ENCODE peak calls at places on chromosomes 4 and X, in seven cellular contexts. L is SJSA1, M is upper lobe of right lung, D is pancreas, B is upper lobe of left lung, O is aorta, S is endodermal cell. K is an unnamed sample.

GRCh38 chr4:88706574-88706973 is 8.9 kb upstream of the NAP1L5 start:
- DNase-seq in L (peak; percentile 31), M (no peak), O (no peak), S (peak; percentile 62), B (no peak), D (no peak), K (no peak)

GRCh38 chrX:44947995-44948394 is 75.0 kb downstream of the KDM6A start:
- DNase-seq in O (no peak), L (no peak), M (no peak), S (no peak), B (no peak), D (no peak), K (no peak)

GRCh38 chrX:68792083-68792482 is 36.7 kb upstream of the EFNB1 start:
- DNase-seq in O (no peak), D (no peak), L (no peak), M (no peak), B (no peak), S (no peak), K (no peak)

GRCh38 chr4:54658321-54659093 is 750 bp downstream of the KIT start:
- DNase-seq in M (peak; percentile 72), S (peak; percentile 86), B (peak; percentile 41), O (peak; percentile 85), D (peak; percentile 42), L (peak; percentile 19), K (no peak)

GRCh38 chrX:25020391-25021131 is 4.8 kb upstream of the ARX start:
- DNase-seq in M (no peak), L (peak; percentile 31), O (no peak), S (peak; percentile 94), D (no peak), B (no peak), K (no peak)

GRCh38 chrX:53279296-53280237 is 1.8 kb downstream of the IQSEC2 start:
- DNase-seq in L (no peak), S (peak; percentile 78), B (no peak), D (no peak), O (no peak), M (no peak), K (no peak)

GRCh38 chr4:175051974-175052373 is 133.8 kb downstream of the ADAM29 start:
- DNase-seq in D (no peak), O (no peak), S (no peak), L (no peak), B (no peak), M (no peak), K (no peak)

GRCh38 chr4:175813126-175813715 is 1.2 kb upstream of the GPM6A start:
- DNase-seq in B (no peak), L (no peak), D (no peak), S (no peak), M (no peak), O (no peak), K (no peak)

GRCh38 chrX:131958724-131959123 is 64.4 kb upstream of the STK26 start:
- DNase-seq in M (no peak), D (no peak), S (no peak), L (no peak), O (no peak), B (no peak), K (no peak)

GRCh38 chrX:68841251-68842049 is 12.6 kb downstream of the EFNB1 start:
- DNase-seq in D (peak; percentile 75), M (no peak), O (no peak), B (no peak), L (no peak), S (no peak), K (no peak)

GRCh38 chr4:176238157-176238608 is 30.8 kb downstream of the ASB5 start:
- DNase-seq in M (no peak), L (peak; percentile 9), O (no peak), S (no peak), B (no peak), D (no peak), K (no peak)

GRCh38 chr4:68076194-68076593 is 53.5 kb downstream of the TMPRSS11F start:
- DNase-seq in M (no peak), D (no peak), L (no peak), B (no peak), O (no peak), S (no peak), K (no peak)

GRCh38 chrX:154381271-154381670 is 2.2 kb downstream of the EMD start:
- DNase-seq in L (peak; percentile 87), M (no peak), O (no peak), B (no peak), S (no peak), D (no peak), K (no peak)

GRCh38 chr4:113790478-113790877 is 28.9 kb upstream of the CAMK2D start:
- DNase-seq in O (no peak), L (no peak), B (no peak), D (no peak), S (no peak), M (no peak), K (no peak)

GRCh38 chrX:19566359-19567141 is 51.2 kb upstream of the MAP3K15 start:
- DNase-seq in M (no peak), B (peak; percentile 30), L (no peak), D (no peak), S (no peak), O (no peak), K (no peak)

GRCh38 chrX:6660567-6661252 is 125.8 kb upstream of the VCX3A start:
- DNase-seq in B (no peak), M (no peak), S (no peak), O (no peak), D (no peak), L (no peak), K (no peak)

GRCh38 chr4:88217169-88217568 is 58.7 kb upstream of the ABCG2 start:
- DNase-seq in B (no peak), L (no peak), O (no peak), D (no peak), S (no peak), M (no peak), K (no peak)

GRCh38 chr4:140764785-140765392 is 8.7 kb upstream of the TBC1D9 start:
- DNase-seq in L (no peak), D (peak; percentile 64), B (peak; percentile 30), S (peak; percentile 53), M (no peak), O (no peak), K (no peak)

GRCh38 chr4:17447675-17448298 is 64.1 kb downstream of the QDPR start:
- DNase-seq in D (no peak), M (no peak), B (no peak), L (peak; percentile 64), S (peak; percentile 84), O (no peak), K (no peak)

GRCh38 chr4:86939737-86940141 is 4.9 kb downstream of the AFF1 start:
- DNase-seq in B (no peak), M (no peak), D (no peak), S (no peak), O (no peak), L (no peak), K (no peak)

GRCh38 chr4:86940176-86940575 is 5.4 kb downstream of the AFF1 start:
- DNase-seq in L (no peak), O (no peak), D (no peak), B (peak; percentile 54), S (no peak), M (no peak), K (no peak)

GRCh38 chr4:86935833-86936721 is 1.3 kb downstream of the AFF1 start:
- DNase-seq in D (peak; percentile 65), O (peak; percentile 85), B (peak; percentile 81), M (peak; percentile 82), L (peak; percentile 76), S (peak; percentile 91), K (peak; percentile 81)

GRCh38 chr4:86940920-86941460 is 6.2 kb downstream of the AFF1 start:
- DNase-seq in M (no peak), S (peak; percentile 30), O (no peak), L (no peak), D (no peak), B (no peak), K (no peak)

DNA sequence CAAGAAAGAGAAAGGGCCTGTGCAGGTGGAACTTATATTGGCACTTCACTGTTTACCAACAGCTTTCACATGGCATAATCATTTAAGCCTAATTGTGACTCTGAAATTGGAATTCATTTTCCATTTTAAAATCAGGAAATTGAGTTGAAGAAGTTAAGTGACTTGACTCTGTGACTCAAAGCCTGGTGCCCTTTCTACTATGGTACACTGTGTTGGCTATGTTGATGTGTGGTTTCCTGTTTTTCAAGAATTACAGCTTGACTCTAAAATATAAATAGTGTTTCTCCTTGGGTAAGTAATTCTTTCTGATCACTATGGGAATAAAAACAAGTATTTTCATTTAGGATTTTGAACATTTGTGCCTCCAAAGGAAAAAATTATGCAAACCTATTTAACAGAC is 4.3 kb downstream of the AFF1 start:
- DNase-seq in B (peak; percentile 38), L (no peak), M (no peak), O (no peak), S (no peak), D (no peak), K (no peak)
- H3K27ac ChIP-seq in B (peak overlapping the region; percentile 56), L (no peak overlapping the region), M (peak overlapping the region; percentile 64), O (no peak overlapping the region), S (no peak overlapping the region), D (no peak overlapping the region), K (peak overlapping the region; percentile 56)

GRCh38 chr4:12486995-12487394 is 997.1 kb downstream of the RAB28 start:
- DNase-seq in L (no peak), O (no peak), B (no peak), S (no peak), D (no peak), M (no peak), K (no peak)
- H3K4me3 ChIP-seq in L (no peak overlapping the region), O (no peak overlapping the region), B (no peak overlapping the region), S (no peak overlapping the region), D (no peak overlapping the region), M (no peak overlapping the region), K (no peak overlapping the region)

GRCh38 chrX:85501349-85501748 is 121.9 kb upstream of the POF1B start:
- DNase-seq in M (no peak), O (no peak), D (no peak), B (no peak), L (no peak), S (no peak), K (no peak)
- H3K27ac ChIP-seq in M (no peak overlapping the region), O (no peak overlapping the region), D (no peak overlapping the region), B (no peak overlapping the region), L (no peak overlapping the region), S (no peak overlapping the region), K (no peak overlapping the region)

GRCh38 chr4:173288296-173288695 is 45.9 kb downstream of the HMGB2 start:
- DNase-seq in O (no peak), D (no peak), M (no peak), S (peak; percentile 91), B (peak; percentile 57), L (peak; percentile 36), K (no peak)

GRCh38 chr4:173293663-173294062 is 40.5 kb downstream of the HMGB2 start:
- DNase-seq in O (no peak), M (no peak), L (no peak), S (no peak), B (no peak), D (no peak), K (no peak)

GRCh38 chr4:173288698-173289350 is 45.3 kb downstream of the HMGB2 start:
- DNase-seq in L (no peak), S (no peak), B (no peak), D (no peak), O (no peak), M (no peak), K (no peak)

GRCh38 chr4:173287486-173287885 is 46.7 kb downstream of the HMGB2 start:
- DNase-seq in M (no peak), B (no peak), O (no peak), D (no peak), L (no peak), S (no peak), K (no peak)

DNA sequence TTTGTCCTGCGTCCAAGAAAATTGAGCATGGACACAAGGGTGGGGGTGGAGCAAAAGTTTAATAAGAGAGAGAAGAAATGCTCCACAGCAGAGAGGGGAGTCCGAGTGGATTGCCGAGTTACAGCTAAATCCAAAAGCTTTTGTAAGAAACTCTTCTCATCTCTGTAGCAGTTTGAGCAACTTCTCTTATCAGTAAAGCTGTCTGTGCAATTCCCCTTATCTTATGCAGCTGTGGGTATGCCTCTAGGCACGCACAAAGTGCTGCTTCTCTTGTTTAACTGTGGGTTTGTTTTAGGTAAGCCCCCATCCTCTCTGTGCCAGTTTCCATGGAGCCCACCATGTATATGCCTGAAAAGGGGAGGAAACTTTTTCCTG is 44.8 kb downstream of the HMGB2 start:
- DNase-seq in L (no peak), D (no peak), S (no peak), B (no peak), M (no peak), O (no peak), K (no peak)
- H3K4me3 ChIP-seq in L (no peak overlapping the region), D (no peak overlapping the region), S (no peak overlapping the region), B (no peak overlapping the region), M (peak overlapping the region; percentile 37), O (no peak overlapping the region), K (peak overlapping the region; percentile 25)

K was measured in coronary artery.